ENCODE peak calls at places on chromosomes 4 and X, in eight cellular contexts. G is GM23248, H is non-pigmented ciliary epithelial cell, S is upper lobe of right lung, P is LHCN-M2, D is GM04503, Y is substantia nigra, C is NCI-H1092. X is an unnamed sample.

GRCh38 chr4:177442623-177443155 is 452 bp upstream of the AGA start:
- DNase-seq in C (peak), G (peak), H (no peak), S (no peak), P (no peak), Y (no peak), D (no peak), X (no peak)

GRCh38 chr4:4386296-4386735 is 586 bp upstream of the NSG1 start:
- DNase-seq in S (no peak), C (peak), D (no peak), Y (no peak), P (no peak), G (no peak), H (no peak), X (no peak)

GRCh38 chrX:100928660-100929613 is at the start of gene XKRX:
- DNase-seq in H (no peak), C (peak), D (no peak), S (peak), Y (no peak), P (no peak), G (peak), X (peak)

GRCh38 chr4:153555730-153556440 is 89.7 kb downstream of the TMEM131L start:
- DNase-seq in D (no peak), S (no peak), G (peak), Y (no peak), C (no peak), H (peak), P (peak), X (no peak)

GRCh38 chr4:141080668-141081067 is 52.6 kb downstream of the RNF150 start:
- DNase-seq in H (no peak), S (no peak), Y (no peak), G (no peak), P (no peak), D (no peak), C (no peak), X (no peak)

GRCh38 chr4:151434183-151434860 is 25.3 kb downstream of the FHIP1A start:
- DNase-seq in H (no peak), D (peak), P (peak), G (peak), C (no peak), Y (no peak), S (no peak), X (no peak)

GRCh38 chrX:136205882-136206281 is 45.3 kb downstream of the MAP7D3 start:
- DNase-seq in P (no peak), Y (no peak), D (no peak), G (no peak), S (no peak), H (no peak), C (no peak), X (no peak)

GRCh38 chrX:44314259-44314734 is 29.2 kb downstream of the EFHC2 start:
- DNase-seq in D (no peak), P (peak), H (peak), S (no peak), G (peak), Y (no peak), C (no peak), X (peak)

GRCh38 chrX:130110379-130111219 is at the start of gene ELF4:
- DNase-seq in C (no peak), Y (no peak), D (no peak), P (peak), S (peak), G (peak), H (no peak), X (peak)

GRCh38 chr4:8351931-8352367 is 82.4 kb downstream of the HTRA3 start:
- DNase-seq in Y (no peak), H (no peak), C (no peak), P (peak), D (no peak), G (peak), S (peak), X (peak)

GRCh38 chr4:90495211-90495610 is 368.0 kb downstream of the CCSER1 start:
- DNase-seq in G (no peak), Y (no peak), S (no peak), P (no peak), C (no peak), D (no peak), H (no peak), X (no peak)

GRCh38 chrX:7941390-7942042 is 14.3 kb upstream of the PNPLA4 start:
- DNase-seq in P (no peak), Y (no peak), C (peak), S (no peak), D (no peak), H (no peak), G (peak), X (no peak)

GRCh38 chrX:133677123-133678063 is 262.1 kb upstream of the GPC4 start:
- DNase-seq in Y (no peak), C (no peak), P (no peak), S (no peak), D (no peak), H (no peak), G (no peak), X (no peak)

GRCh38 chr4:99630857-99631256 is 26.8 kb downstream of the C4orf54 start:
- DNase-seq in C (no peak), G (no peak), H (no peak), S (no peak), D (no peak), Y (no peak), P (no peak), X (no peak)

GRCh38 chr4:5784960-5785611 is 74.1 kb downstream of the EVC start:
- DNase-seq in H (no peak), C (no peak), P (no peak), Y (no peak), D (no peak), S (peak), G (no peak), X (no peak)

GRCh38 chr4:74733760-74734159 is 60.6 kb downstream of the BTC start:
- DNase-seq in D (no peak), P (no peak), S (no peak), G (no peak), C (no peak), Y (no peak), H (no peak), X (no peak)